ENCODE peak calls at places on chromosomes 6 and 20, in eight cellular contexts. P is stimulated activated naive B cell treated with anti-CD40 and anti-IgM and Interleukin-4, amounts not matched to agents 10 μg/mL and 1 μg/mL and 100 μg/mL, for 72 hours; Y is stimulated activated CD8-positive, alpha-beta memory T cell treated with anti-CD3 and anti-CD28 coated beads, Interleukin-15, amount 100 ng/mL, for 4 hours; K is MM.1S; R is occipital lobe; C is skeletal muscle cell; L is T-helper 2 cell; J is osteocyte. M is an unnamed sample.

GRCh38 chr6:159939591-159940016 is 29.3 kb upstream of the IGF2R start:
- DNase-seq in Y (no peak), C (no peak), R (no peak), L (no peak), J (peak; percentile 51), P (no peak), K (no peak), M (no peak)

GRCh38 chr20:53677447-53678314 is 84.0 kb upstream of the ZNF217 start:
- DNase-seq in L (no peak), C (no peak), R (no peak), K (no peak), P (no peak), Y (no peak), J (no peak), M (peak; percentile 39)

GRCh38 chr6:166269301-166270039 is 38.7 kb downstream of the PRR18 start:
- DNase-seq in L (no peak), C (no peak), Y (no peak), R (no peak), P (no peak), K (no peak), J (no peak), M (no peak)

GRCh38 chr6:78629154-78629721 is 238.1 kb upstream of the IRAK1BP1 start:
- DNase-seq in Y (no peak), L (no peak), P (no peak), C (no peak), R (no peak), J (no peak), K (no peak), M (no peak)

GRCh38 chr6:2197177-2197671 is 48.2 kb downstream of the GMDS start:
- DNase-seq in R (peak; percentile 17), Y (no peak), C (peak; percentile 42), K (no peak), J (no peak), P (no peak), L (no peak), M (no peak)

GRCh38 chr6:56550307-56550706 is 92.4 kb downstream of the DST start:
- DNase-seq in R (no peak), K (no peak), Y (no peak), C (no peak), P (no peak), L (no peak), J (no peak), M (no peak)

GRCh38 chr6:93792751-93793150 is 373.4 kb upstream of the EPHA7 start:
- DNase-seq in L (no peak), J (no peak), R (no peak), C (no peak), Y (no peak), K (no peak), P (no peak), M (no peak)

GRCh38 chr6:131721161-131721560 is 10.3 kb upstream of the CTAGE9 start:
- DNase-seq in R (no peak), Y (no peak), C (no peak), J (no peak), P (no peak), K (no peak), L (no peak), M (no peak)